ENCODE peak calls at places on chromosomes 7 and 10, in four cellular contexts. K is upper lobe of right lung, R is RWPE2, X is astrocyte. J is an unnamed sample.

GRCh38 chr7:50782376-50783208 is at the start of gene GRB10:
- DNase-seq in R (no peak), X (no peak), K (peak; percentile 72), J (peak; percentile 10)

GRCh38 chr10:103493911-103494877 is 689 bp downstream of the NEURL1 start:
- DNase-seq in X (no peak), K (no peak), R (no peak), J (no peak)

GRCh38 chr7:149856583-149856982 is 17.2 kb upstream of the ATP6V0E2 start:
- DNase-seq in K (no peak), R (no peak), X (no peak), J (no peak)

GRCh38 chr10:50299948-50300669 is 48.8 kb upstream of the ASAH2 start:
- DNase-seq in X (no peak), R (no peak), K (no peak), J (no peak)

GRCh38 chr7:31896929-31897328 is 173.3 kb downstream of the PDE1C start:
- DNase-seq in X (no peak), K (no peak), R (no peak), J (peak; percentile 37)

GRCh38 chr7:50651227-50651989 is 86.2 kb upstream of the DDC start:
- DNase-seq in X (no peak), K (no peak), R (no peak), J (no peak)

GRCh38 chr7:16918288-16918895 is 36.6 kb upstream of the AGR3 start:
- DNase-seq in K (no peak), R (no peak), X (peak; percentile 14), J (peak; percentile 36)

GRCh38 chr7:112669306-112669705 is 120.9 kb downstream of the TMEM168 start:
- DNase-seq in R (no peak), K (no peak), X (no peak), J (no peak)

GRCh38 chr10:89122431-89123066 is 84.6 kb downstream of the CH25H start:
- DNase-seq in R (no peak), K (no peak), X (peak; percentile 31), J (peak; percentile 20)

GRCh38 chr7:41921453-41921912 is 218.6 kb upstream of the INHBA start:
- DNase-seq in K (no peak), X (peak; percentile 49), R (no peak), J (peak; percentile 100)

GRCh38 chr7:82105463-82105862 is 335.6 kb upstream of the HGF start:
- DNase-seq in K (no peak), R (no peak), X (peak; percentile 69), J (peak; percentile 27)

GRCh38 chr7:72254455-72254854 is 157.7 kb downstream of the CALN1 start:
- DNase-seq in K (no peak), R (no peak), X (no peak), J (no peak)

DNA sequence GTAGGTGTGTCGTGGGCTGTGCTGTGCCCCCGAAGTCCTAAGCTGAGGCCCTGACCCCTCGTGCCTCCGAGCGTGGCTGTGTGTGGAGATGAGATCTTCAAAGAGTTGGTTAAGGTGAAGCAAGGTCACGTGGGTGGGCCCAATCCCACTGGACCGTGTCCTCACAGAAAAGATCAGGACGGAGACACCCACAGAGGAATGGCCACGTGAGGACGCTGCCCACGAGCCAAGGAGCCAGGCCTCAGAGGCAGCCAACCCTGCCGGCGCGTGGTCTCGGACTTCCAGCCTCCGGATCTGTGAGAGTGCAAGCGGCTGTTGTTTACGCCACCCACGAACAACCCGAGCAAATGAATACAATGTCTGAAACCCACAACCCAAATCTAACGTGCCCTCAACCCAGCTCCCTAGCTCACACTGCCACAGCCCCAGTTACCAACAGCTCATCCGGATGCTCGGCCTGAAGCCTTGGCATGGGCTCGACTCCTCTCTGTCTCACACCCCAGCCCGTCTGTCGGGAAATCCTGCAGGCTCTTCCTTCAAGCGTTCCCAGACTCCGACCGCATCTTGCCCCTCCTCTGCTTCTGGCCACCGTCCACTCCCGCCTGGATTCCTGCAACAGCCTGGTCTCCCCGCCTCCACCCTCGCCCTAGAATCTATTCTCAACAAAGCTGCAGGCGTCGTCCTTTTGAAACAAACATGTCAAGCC is 35.5 kb downstream of the STK32C start:
- DNase-seq in K (no peak), R (no peak), X (peak; percentile 70), J (peak; percentile 56)
- TF ChIP-seq CTCF in K (no peak), R (no peak), X (no peak), J (no peak)

DNA sequence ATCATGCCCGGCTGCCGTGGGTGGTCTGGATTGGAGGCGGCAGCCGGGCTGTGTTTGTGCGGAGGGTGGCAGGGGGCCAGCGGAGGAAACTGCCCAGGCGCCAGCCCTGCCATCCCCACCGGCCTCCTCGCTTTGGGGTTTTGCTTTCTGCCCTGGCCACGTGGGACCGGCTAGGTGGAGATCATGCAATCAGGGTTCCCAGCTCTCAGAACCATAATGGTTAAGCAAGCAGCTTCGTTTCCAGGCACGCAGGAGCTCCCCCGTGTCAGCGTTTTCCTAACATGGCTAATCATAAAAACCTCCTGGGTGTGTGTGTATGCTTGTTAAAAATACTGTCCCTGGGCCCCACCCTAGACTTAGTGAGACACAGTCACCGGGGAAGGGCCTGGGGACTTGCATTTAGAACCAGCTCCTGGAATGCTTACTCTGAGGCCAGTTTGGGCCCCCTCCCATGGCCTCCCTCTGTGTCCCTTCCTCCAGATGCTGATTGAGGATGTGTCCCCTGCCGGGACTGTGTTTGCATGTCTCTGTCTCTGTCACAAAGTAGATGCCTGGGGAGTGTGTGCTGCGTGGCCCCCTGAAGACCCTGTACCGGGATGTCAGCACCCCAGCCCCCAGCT is 119.3 kb downstream of the CUX1 start:
- DNase-seq in X (no peak), R (no peak), K (peak; percentile 64), J (peak; percentile 59)
- H3K4me3 ChIP-seq in X (peak overlapping the region; percentile 6), R (no peak overlapping the region), K (peak overlapping the region; percentile 27), J (peak overlapping the region; percentile 41)

GRCh38 chr7:88835147-88835728 is 39.7 kb upstream of the TEX47 start:
- DNase-seq in X (peak; percentile 2), R (no peak), K (no peak), J (peak; percentile 4)
- TF ChIP-seq CTCF in X (peak; percentile 42), R (peak; percentile 54), K (peak; percentile 37), J (peak; percentile 47)

DNA sequence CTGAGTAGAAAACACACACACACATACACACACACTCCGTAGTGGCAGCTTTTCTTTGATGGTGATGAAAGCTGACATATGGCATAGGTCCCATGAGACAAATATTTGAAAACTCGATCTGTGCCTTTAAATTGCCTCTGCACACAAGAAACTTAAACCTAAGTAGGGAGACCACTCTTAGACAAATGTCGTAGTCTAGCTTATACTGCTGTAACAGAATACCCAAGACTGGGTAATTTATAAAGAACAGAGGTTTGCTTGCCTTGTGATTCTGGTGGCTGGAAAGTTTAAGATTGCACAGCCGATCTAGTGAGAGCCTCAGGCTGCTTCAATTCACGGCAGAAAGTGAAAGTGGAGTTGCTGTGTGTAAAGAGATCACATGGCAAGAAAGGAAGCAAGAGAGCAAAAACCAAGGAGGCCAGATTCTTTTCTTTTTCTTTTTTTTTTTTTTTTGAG is 489.4 kb upstream of the SORCS1 start:
- DNase-seq in K (no peak), R (no peak), X (no peak), J (peak; percentile 64)
- H3K4me3 ChIP-seq in K (peak overlapping the region; percentile 47), R (peak overlapping the region; percentile 9), X (peak overlapping the region; percentile 23), J (peak overlapping the region; percentile 32)

DNA sequence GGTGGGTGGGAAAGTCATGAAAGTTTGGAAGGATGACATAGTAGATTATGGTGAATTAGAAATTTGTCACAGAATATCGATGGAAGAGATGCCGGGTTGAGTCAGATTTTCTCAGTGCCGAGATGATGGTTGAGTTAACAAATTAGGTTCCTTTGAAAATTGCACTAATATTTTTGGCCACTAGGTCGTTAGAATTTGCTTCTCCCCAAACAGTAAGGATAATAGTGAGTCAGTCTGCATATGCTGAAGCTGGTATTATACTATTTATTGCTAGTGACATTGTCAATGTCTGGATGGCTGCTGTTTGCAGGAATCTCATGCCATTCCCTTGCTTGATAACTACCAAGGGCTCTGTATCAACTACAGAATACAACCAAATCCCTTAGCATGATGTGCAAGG is 37.7 kb upstream of the MINDY3 start:
- DNase-seq in X (no peak), K (no peak), R (no peak), J (peak; percentile 9)
- TF ChIP-seq CTCF in X (peak; percentile 30), K (peak; percentile 19), R (peak; percentile 21), J (peak; percentile 50)

GRCh38 chr10:132397671-132398565 is 918 bp downstream of the PWWP2B start:
- DNase-seq in R (no peak), X (peak; percentile 32), K (peak; percentile 74), J (peak; percentile 56)
- H3K4me3 ChIP-seq in R (peak overlapping the region; percentile 94), X (peak overlapping the region; percentile 58), K (peak overlapping the region; percentile 72), J (peak overlapping the region; percentile 77)

GRCh38 chr7:142188846-142189245 is 69.0 kb downstream of the PRSS58 start:
- DNase-seq in K (no peak), X (no peak), R (no peak), J (no peak)
- TF ChIP-seq CTCF in K (peak; percentile 28), X (peak; percentile 42), R (peak; percentile 47), J (no peak)

DNA sequence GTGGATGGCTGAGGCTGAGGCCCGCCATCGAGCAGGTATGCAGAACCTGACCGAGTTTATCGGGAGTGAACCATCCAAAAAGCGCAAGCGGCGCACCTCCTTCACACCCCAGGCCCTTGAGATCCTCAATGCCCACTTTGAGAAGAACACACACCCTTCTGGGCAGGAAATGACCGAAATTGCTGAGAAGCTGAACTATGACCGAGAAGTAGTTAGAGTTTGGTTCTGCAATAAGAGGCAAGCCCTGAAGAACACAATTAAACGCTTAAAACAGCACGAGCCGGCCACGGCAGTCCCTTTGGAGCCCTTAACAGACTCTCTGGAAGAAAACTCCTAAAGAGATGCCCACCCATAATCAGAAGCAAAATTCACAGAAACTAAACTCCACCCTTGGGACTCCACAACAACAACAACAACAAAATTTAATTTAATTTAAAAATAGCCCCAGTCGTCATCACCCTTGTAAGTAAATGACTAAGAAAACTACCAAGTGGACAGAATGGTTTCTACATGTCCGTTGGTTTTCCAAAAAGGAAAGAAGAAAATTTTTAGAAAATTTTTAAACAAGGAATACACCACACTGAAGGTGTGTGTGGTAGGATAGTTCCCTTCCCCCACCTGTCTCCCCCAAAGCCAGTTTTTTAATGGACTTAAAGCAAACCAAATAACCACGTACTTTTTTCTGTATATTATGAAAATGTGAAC is 101.7 kb upstream of the YAE1 start:
- DNase-seq in K (no peak), R (no peak), X (no peak), J (no peak)
- H3K4me3 ChIP-seq in K (no peak overlapping the region), R (no peak overlapping the region), X (no peak overlapping the region), J (no peak overlapping the region)